ENCODE peak calls at places on chromosomes 6 and 20, in six cellular contexts. V, U, W, S, Y and T are unnamed samples.

GRCh38 chr6:135675862-135676261 is 175.6 kb upstream of the PDE7B start:
- DNase-seq in V (peak; percentile 21), Y (no peak), U (no peak), W (no peak), S (no peak), T (no peak)

GRCh38 chr6:63440057-63440456 is 120.3 kb upstream of the LGSN start:
- DNase-seq in U (no peak), S (no peak), Y (no peak), W (peak; percentile 45), V (no peak), T (no peak)

GRCh38 chr20:9260027-9260426 is 191.1 kb downstream of the PLCB4 start:
- DNase-seq in W (no peak), U (no peak), V (no peak), S (no peak), Y (no peak), T (no peak)

GRCh38 chr20:49630396-49630951 is 62.5 kb upstream of the PTGIS start:
- DNase-seq in W (no peak), U (no peak), V (no peak), Y (no peak), S (no peak), T (no peak)

GRCh38 chr6:150910561-150910960 is 45.1 kb downstream of the MTHFD1L start:
- DNase-seq in Y (no peak), S (no peak), U (no peak), W (no peak), V (no peak), T (no peak)

GRCh38 chr6:53773044-53773696 is 21.6 kb upstream of the LRRC1 start:
- DNase-seq in Y (no peak), V (no peak), S (no peak), W (no peak), U (no peak), T (no peak)

GRCh38 chr20:62149532-62150235 is 6.1 kb downstream of the SS18L1 start:
- DNase-seq in Y (no peak), U (no peak), W (no peak), S (no peak), V (peak; percentile 63), T (no peak)

GRCh38 chr6:62808575-62809293 is 402.5 kb upstream of the FKBP1C start:
- DNase-seq in U (peak; percentile 8), V (no peak), Y (no peak), W (no peak), S (no peak), T (no peak)

GRCh38 chr6:36323062-36323461 is 13.6 kb downstream of the BNIP5 start:
- DNase-seq in U (no peak), V (no peak), Y (no peak), S (no peak), W (no peak), T (no peak)

GRCh38 chr20:58645277-58645968 is 5.7 kb upstream of the STX16 start:
- DNase-seq in S (no peak), W (no peak), U (no peak), V (no peak), Y (peak; percentile 10), T (peak; percentile 20)

GRCh38 chr6:142850653-142851434 is 94.1 kb downstream of the HIVEP2 start:
- DNase-seq in V (no peak), S (no peak), W (no peak), U (no peak), Y (no peak), T (no peak)

GRCh38 chr6:38955876-38956275 is 92.7 kb upstream of the GLP1R start:
- DNase-seq in V (no peak), S (no peak), W (no peak), U (no peak), Y (no peak), T (peak; percentile 83)

GRCh38 chr6:165676435-165677068 is 13.5 kb upstream of the PDE10A start:
- DNase-seq in V (no peak), Y (no peak), W (no peak), U (no peak), S (no peak), T (no peak)

GRCh38 chr20:50221501-50222323 is 31.1 kb downstream of the CEBPB start:
- DNase-seq in W (no peak), S (no peak), Y (no peak), V (no peak), U (no peak), T (peak; percentile 74)

GRCh38 chr20:6501061-6501460 is 266.4 kb upstream of the BMP2 start:
- DNase-seq in Y (no peak), W (no peak), U (no peak), S (no peak), V (no peak), T (no peak)

GRCh38 chr6:41780623-41781301 is at the start of gene PRICKLE4:
- DNase-seq in S (peak; percentile 76), Y (peak; percentile 41), U (peak; percentile 59), W (peak; percentile 81), V (no peak), T (peak; percentile 88)

GRCh38 chr6:169370054-169370453 is 116.4 kb upstream of the THBS2 start:
- DNase-seq in S (no peak), V (no peak), W (no peak), Y (no peak), U (no peak), T (no peak)

GRCh38 chr6:167407239-167408064 is 82.6 kb downstream of the TTLL2 start:
- DNase-seq in Y (no peak), S (no peak), W (no peak), U (no peak), V (no peak), T (no peak)

GRCh38 chr6:47180633-47181032 is 129.1 kb downstream of the TNFRSF21 start:
- DNase-seq in W (no peak), Y (no peak), U (no peak), V (no peak), S (no peak), T (no peak)

GRCh38 chr6:91135406-91135805 is 548.5 kb upstream of the MAP3K7 start:
- DNase-seq in U (no peak), V (no peak), W (no peak), Y (no peak), S (no peak), T (no peak)

GRCh38 chr6:107314644-107315043 is 144.7 kb downstream of the PDSS2 start:
- DNase-seq in U (no peak), Y (no peak), V (no peak), S (no peak), W (no peak), T (no peak)

GRCh38 chr6:170147832-170148708 is 142.8 kb downstream of the DLL1 start:
- DNase-seq in U (peak; percentile 28), Y (no peak), W (no peak), S (peak; percentile 75), V (no peak), T (peak; percentile 56)

GRCh38 chr6:93317587-93317986 is 101.8 kb downstream of the EPHA7 start:
- DNase-seq in W (no peak), S (no peak), Y (no peak), V (no peak), U (no peak), T (no peak)

GRCh38 chr20:32333181-32333987 is 24.7 kb upstream of the ASXL1 start:
- DNase-seq in S (no peak), U (peak; percentile 18), W (no peak), Y (no peak), V (no peak), T (no peak)

GRCh38 chr6:41581381-41581991 is 35.3 kb downstream of the FOXP4 start:
- DNase-seq in W (no peak), V (no peak), S (peak; percentile 78), Y (no peak), U (no peak), T (no peak)

GRCh38 chr6:47690791-47691190 is 7.6 kb upstream of the ADGRF4 start:
- DNase-seq in U (no peak), V (no peak), S (no peak), Y (no peak), W (no peak), T (no peak)

GRCh38 chr20:50987493-50988210 is 29.0 kb downstream of the MOCS3 start:
- DNase-seq in Y (peak; percentile 91), V (peak; percentile 81), U (peak; percentile 69), S (no peak), W (peak; percentile 71), T (no peak)

GRCh38 chr20:38926934-38927616 is 858 bp downstream of the FAM83D start:
- DNase-seq in U (no peak), W (no peak), V (no peak), S (no peak), Y (no peak), T (no peak)

GRCh38 chr6:110537208-110538123 is 61.1 kb upstream of the SLC22A16 start:
- DNase-seq in V (no peak), Y (no peak), W (no peak), S (no peak), U (no peak), T (no peak)

DNA sequence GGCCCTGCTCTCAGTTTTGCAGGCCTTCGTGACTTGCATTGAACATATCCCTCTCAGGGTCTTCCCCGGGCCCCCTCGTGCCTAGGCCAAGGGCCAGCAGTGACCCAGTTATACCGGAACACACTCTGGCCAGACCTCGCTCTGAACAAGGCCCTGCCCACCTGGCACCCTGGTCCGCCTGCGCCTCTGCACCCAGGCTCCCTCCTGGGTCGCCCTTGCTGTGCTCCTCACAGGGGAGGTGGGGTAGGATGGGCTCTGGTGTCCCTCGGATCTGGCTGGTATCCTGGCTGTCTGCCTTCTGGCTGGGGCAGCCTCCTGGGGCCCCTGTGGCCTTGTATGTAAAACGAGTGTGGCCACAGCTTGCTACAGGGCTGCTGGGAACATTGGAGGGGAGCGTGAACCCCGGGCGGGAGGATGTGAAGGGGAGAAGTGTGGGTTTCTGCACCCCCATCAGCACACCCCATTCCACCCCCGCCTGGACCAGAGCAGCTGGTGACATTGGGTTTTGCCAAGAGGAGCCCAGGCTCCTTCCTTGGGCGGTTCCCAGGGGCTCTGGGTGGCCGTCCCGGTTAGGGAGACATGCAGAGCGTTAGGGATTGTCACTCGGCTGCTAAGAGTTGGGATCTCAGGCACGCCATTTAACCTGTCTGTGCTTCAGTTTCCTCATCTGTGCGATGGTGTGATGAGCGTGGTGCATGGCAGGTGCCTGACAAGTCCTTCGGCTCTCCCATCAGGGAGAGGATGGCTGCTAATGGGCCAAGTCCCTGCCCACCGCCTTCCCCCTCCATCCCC is 17.5 kb downstream of the SRC start:
- DNase-seq in Y (no peak), S (no peak), V (no peak), W (no peak), U (no peak), T (peak; percentile 47)
- TF ChIP-seq POLR2A in Y (no peak), S (no peak), V (no peak), W (no peak), U (no peak), T (no peak)

GRCh38 chr6:29792123-29793035 is 35.2 kb upstream of the HLA-G start:
- DNase-seq in W (peak; percentile 64), V (peak; percentile 35), Y (peak; percentile 67), U (peak; percentile 58), S (peak; percentile 88), T (peak; percentile 80)
- TF ChIP-seq CTCF in W (peak; percentile 48), V (no peak), Y (peak; percentile 52), U (peak; percentile 47), S (peak; percentile 75), T (peak; percentile 39)

GRCh38 chr6:131627724-131628682 is at the start of gene MED23:
- DNase-seq in U (peak; percentile 97), V (peak; percentile 91), S (peak; percentile 96), Y (peak; percentile 94), W (peak; percentile 97), T (peak; percentile 96)
- TF ChIP-seq POLR2A in U (peak; percentile 75), V (no peak), S (no peak), Y (no peak), W (no peak), T (peak; percentile 72)

DNA sequence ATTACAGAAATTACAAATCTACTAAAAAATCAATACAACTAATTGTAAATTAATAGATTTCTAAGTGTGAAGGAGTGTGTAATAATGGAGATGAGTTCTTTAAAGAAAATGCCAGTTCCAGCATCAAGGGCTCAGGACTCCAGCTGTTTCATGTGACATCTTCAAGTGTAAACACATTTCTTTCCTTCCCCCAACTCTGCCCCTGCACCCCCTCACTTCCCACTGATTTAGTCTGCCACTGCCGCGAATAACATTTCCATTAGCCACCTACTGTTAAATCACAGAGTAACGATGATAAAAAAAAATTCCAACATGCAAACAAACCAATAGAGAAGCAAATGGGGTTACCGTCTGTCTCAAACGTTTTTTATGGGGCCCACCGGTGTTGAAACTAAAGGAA is 414.3 kb downstream of the SAMD5 start:
- DNase-seq in S (no peak), U (no peak), Y (no peak), V (no peak), W (no peak), T (no peak)
- TF ChIP-seq CTCF in S (no peak), U (no peak), Y (no peak), V (no peak), W (no peak), T (no peak)